ENCODE peak calls at places on chromosome 5, in four cellular contexts. C is thyroid gland, K is Caco-2, B is fibroblast of lung. G is an unnamed sample. For H3K4me1 and H3K27me3, the result is how much of the 10 kb centered on the place peaks cover.

GRCh38 chr5:82873452-82873851 is 203.7 kb downstream of the TMEM167A start:
- DNase-seq in B (no peak), K (no peak), C (no peak), G (no peak)

GRCh38 chr5:174384509-174384947 is 339.0 kb downstream of the NSG2 start:
- DNase-seq in B (peak), K (no peak), C (no peak), G (no peak)

GRCh38 chr5:174919351-174919750 is 195.0 kb downstream of the MSX2 start:
- DNase-seq in K (no peak), C (no peak), B (no peak), G (no peak)

GRCh38 chr5:157571357-157571827 is 4.2 kb downstream of the ADAM19 start:
- DNase-seq in K (no peak), C (no peak), B (peak), G (no peak)

GRCh38 chr5:104297076-104297475 is 734.5 kb upstream of the NUDT12 start:
- DNase-seq in B (no peak), C (no peak), K (no peak), G (peak)

GRCh38 chr5:38257236-38258036 is 923 bp upstream of the EGFLAM start:
- DNase-seq in B (no peak), C (no peak), K (no peak), G (no peak)

GRCh38 chr5:169433221-169433651 is 132.3 kb upstream of the SLIT3 start:
- DNase-seq in C (no peak), K (peak), B (no peak), G (no peak)

GRCh38 chr5:92552206-92553160 is 1028.5 kb downstream of the NR2F1-AS1 start:
- DNase-seq in K (no peak), B (peak), C (no peak), G (peak)

GRCh38 chr5:112221118-112221517 is 198.0 kb downstream of the EPB41L4A start:
- DNase-seq in B (no peak), K (peak), C (peak), G (no peak)

GRCh38 chr5:43036409-43036808 is 3.7 kb downstream of the ANXA2R start:
- DNase-seq in C (no peak), B (no peak), K (no peak), G (no peak)

GRCh38 chr5:54171645-54172384 is 138.6 kb downstream of the ARL15 start:
- DNase-seq in B (peak), C (no peak), K (no peak), G (peak)

GRCh38 chr5:74639538-74640449 is 734 bp downstream of the ENC1 start:
- DNase-seq in B (peak), K (no peak), C (peak), G (no peak)

GRCh38 chr5:102815084-102815483 is 60.0 kb downstream of the PAM start:
- DNase-seq in K (no peak), B (no peak), C (no peak), G (no peak)

GRCh38 chr5:150661086-150661485 is at the start of gene MYOZ3:
- DNase-seq in B (no peak), K (no peak), C (no peak), G (no peak)

GRCh38 chr5:39448504-39449128 is 23.8 kb upstream of the DAB2 start:
- DNase-seq in K (peak), B (no peak), C (no peak), G (no peak)

GRCh38 chr5:67249590-67249895 is 52.9 kb upstream of the CD180 start:
- DNase-seq in B (no peak), K (no peak), C (peak), G (no peak)

GRCh38 chr5:14879393-14879792 is 7.8 kb upstream of the ANKH start:
- DNase-seq in K (no peak), C (no peak), B (no peak), G (no peak)

GRCh38 chr5:109304323-109304722 is 105.5 kb downstream of the PJA2 start:
- DNase-seq in C (no peak), B (no peak), K (no peak), G (no peak)

GRCh38 chr5:132840896-132841818 is 10.7 kb upstream of the SHROOM1 start:
- DNase-seq in B (peak), C (no peak), K (no peak), G (no peak)

GRCh38 chr5:144332265-144332664 is 161.6 kb downstream of the KCTD16 start:
- DNase-seq in K (no peak), C (no peak), B (peak), G (no peak)

GRCh38 chr5:143154495-143155375 is 248.8 kb downstream of the NR3C1 start:
- DNase-seq in B (peak), K (no peak), C (no peak), G (no peak)

GRCh38 chr5:168818586-168818985 is 239.4 kb upstream of the PANK3 start:
- DNase-seq in C (peak), K (no peak), B (no peak), G (no peak)

GRCh38 chr5:21398511-21398910 is 1410.5 kb upstream of the CDH18 start:
- DNase-seq in K (no peak), B (no peak), C (no peak), G (no peak)

GRCh38 chr5:136279314-136279713 is 86.0 kb downstream of the TRPC7 start:
- DNase-seq in K (no peak), B (no peak), C (peak), G (no peak)

GRCh38 chr5:134506054-134507039 is 19.1 kb upstream of the JADE2 start:
- DNase-seq in B (peak), K (peak), C (peak), G (no peak)

GRCh38 chr5:61884242-61884855 is 421.7 kb upstream of the KIF2A start:
- DNase-seq in C (no peak), B (no peak), K (no peak), G (no peak)

GRCh38 chr5:155082401-155082800 is 68.8 kb downstream of the KIF4B start:
- DNase-seq in K (no peak), B (peak), C (no peak), G (peak)

GRCh38 chr5:93800988-93801811 is 59.8 kb upstream of the POU5F2 start:
- DNase-seq in C (peak), K (peak), B (peak), G (peak)

GRCh38 chr5:141519605-141520288 is 30.9 kb downstream of the PCDHGC5 start:
- DNase-seq in C (no peak), K (no peak), B (peak), G (no peak)

GRCh38 chr5:74575741-74576538 is 64.6 kb downstream of the ENC1 start:
- DNase-seq in B (peak), C (no peak), K (no peak), G (peak)

GRCh38 chr5:65482727-65483473 is 1.2 kb upstream of the ADAMTS6 start:
- DNase-seq in C (peak), K (no peak), B (peak), G (peak)

GRCh38 chr5:158812381-158812780 is 287.3 kb downstream of the EBF1 start:
- DNase-seq in B (no peak), K (no peak), C (peak), G (no peak)

GRCh38 chr5:89729623-89730390 is 679.7 kb downstream of the CETN3 start:
- DNase-seq in B (no peak), C (peak), K (peak), G (peak)

GRCh38 chr5:63877961-63878360 is 84.3 kb downstream of the HTR1A start:
- DNase-seq in C (no peak), K (no peak), B (no peak), G (no peak)

GRCh38 chr5:65926893-65927292 is 518 bp downstream of the ERBIN start:
- DNase-seq in B (peak), K (peak), C (no peak), G (no peak)

GRCh38 chr5:138370537-138370936 is 18.1 kb downstream of the KDM3B start:
- DNase-seq in K (no peak), B (peak), C (no peak), G (no peak)

GRCh38 chr5:124675921-124676846 is 70.3 kb downstream of the ZNF608 start:
- DNase-seq in B (no peak), K (peak), C (no peak), G (no peak)
- H3K4me1 ChIP-seq in B (under half), K (half or more), C (half or more), G (under half)

DNA sequence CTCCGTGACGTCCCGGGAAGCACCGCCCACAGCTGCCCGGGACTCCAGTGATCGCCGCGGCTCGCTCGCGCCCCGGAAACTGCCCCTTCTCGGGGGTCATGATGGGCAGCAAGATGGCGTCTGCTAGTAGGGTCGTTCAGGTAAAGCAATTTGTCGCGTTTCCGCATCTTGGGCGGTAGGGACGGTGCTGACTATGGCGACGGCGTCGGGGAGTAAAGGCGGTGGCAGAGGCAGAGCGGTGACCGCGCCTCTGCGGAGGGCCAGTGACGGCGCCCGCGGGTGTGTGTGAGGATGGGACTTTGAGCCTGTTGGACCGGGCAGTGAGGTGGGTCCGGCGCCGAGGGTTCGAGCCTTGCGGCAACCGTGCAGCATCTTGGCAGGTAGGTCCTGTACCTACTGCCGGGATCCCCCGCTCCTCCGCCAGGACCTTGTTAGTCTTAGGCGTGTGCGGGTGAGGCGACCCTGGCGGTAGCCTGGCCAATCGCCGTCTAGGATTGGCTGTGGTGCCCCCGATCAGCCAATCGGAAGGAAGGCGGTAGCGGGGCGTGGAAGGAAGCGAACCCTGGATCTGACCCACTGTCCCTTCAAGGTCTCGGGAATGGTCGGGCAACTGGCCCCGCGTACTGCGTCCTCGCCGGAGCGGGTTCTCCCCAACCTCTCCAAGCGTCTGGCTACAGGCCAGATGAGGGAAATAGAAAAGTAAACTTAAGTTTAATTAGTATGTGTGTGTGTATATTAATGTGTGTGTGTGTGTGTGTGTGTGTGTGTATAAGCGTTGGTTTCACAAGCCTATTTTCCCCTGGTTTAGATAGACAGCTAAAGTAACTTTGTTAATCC is 16.7 kb upstream of the CDK7 start:
- DNase-seq in K (peak), C (peak), B (peak), G (peak)
- TF ChIP-seq CTCF in K (peak), C (peak), B (peak), G (peak)

DNA sequence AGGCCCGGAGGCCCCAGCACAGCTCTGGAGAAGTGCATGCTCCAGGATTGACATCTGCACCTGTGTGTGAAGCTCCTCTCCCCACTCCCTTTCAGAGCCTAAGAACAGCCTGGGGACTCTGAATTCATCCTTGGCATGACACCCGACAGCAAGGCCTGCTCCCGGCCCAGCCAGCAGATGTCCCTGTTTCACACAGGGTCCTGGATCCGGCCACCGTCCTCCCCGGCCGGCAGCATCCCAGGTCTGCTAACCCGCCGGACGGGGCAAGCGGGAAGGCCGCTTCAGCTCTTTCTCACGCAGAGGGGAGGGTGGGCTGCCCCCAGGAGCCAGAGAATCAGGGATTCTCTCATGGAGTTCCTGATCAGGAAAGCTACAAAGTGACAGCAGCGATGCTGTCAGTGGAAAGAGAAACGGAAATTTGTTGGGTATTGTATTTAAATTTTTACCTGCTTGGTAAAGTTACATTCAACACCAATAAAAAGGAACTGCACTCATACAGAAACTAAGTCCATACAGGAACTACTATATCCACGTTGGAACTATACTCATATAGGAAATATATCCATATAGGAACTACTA is 325.3 kb upstream of the IRX4 start:
- DNase-seq in K (peak), B (no peak), C (peak), G (no peak)
- H3K27me3 ChIP-seq in K (under half), B (under half), C (under half), G (under half)

GRCh38 chr5:91468643-91469422 is 85.7 kb upstream of the ARRDC3 start:
- DNase-seq in K (no peak), B (no peak), C (no peak), G (peak)
- H3K4me1 ChIP-seq in K (under half), B (under half), C (under half), G (under half)

DNA sequence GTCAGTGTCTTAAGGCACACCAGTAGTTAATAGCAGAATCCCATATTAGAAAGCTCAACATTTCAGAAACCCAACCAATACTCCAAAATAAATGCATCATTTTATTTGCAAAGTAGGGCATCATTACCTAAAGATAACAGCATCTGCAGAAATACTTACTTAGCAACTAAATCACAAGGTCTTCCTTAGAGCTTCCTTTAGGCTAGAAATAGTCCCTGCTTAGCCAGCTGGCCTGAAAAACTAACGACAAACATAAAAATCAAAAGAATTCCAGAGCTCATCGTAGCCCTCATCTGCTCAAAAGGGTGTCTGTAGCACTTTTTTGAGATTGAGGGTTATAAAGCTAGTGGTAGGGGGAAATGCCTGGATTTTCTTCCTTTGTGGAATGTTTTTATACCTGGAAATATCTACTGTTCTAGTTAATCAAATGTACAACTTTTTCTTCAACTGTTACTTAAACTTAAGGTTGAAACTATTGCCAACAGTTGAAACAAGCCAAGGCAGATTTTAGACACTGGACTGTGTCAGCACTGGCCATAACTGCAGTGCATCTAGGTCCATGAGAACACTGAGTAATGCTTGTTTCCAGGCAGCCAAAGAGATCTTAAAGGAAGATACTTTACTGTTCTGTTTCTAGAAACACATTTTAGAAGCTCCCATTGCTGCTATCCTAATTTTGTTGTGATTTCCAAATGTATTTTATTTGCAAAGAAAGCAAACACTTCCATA is 129.4 kb upstream of the RASA1 start:
- DNase-seq in B (no peak), K (no peak), C (no peak), G (no peak)
- TF ChIP-seq CTCF in B (no peak), K (no peak), C (no peak), G (no peak)

GRCh38 chr5:73418244-73418691 is 30.3 kb downstream of the FOXD1 start:
- DNase-seq in K (no peak), B (no peak), C (no peak), G (no peak)

GRCh38 chr5:73426034-73426433 is 22.5 kb downstream of the FOXD1 start:
- DNase-seq in C (no peak), K (no peak), B (no peak), G (peak)

GRCh38 chr5:73424489-73425102 is 24.0 kb downstream of the FOXD1 start:
- DNase-seq in B (peak), K (no peak), C (no peak), G (no peak)

GRCh38 chr5:73419414-73420390 is 28.9 kb downstream of the FOXD1 start:
- DNase-seq in K (peak), C (no peak), B (peak), G (no peak)

DNA sequence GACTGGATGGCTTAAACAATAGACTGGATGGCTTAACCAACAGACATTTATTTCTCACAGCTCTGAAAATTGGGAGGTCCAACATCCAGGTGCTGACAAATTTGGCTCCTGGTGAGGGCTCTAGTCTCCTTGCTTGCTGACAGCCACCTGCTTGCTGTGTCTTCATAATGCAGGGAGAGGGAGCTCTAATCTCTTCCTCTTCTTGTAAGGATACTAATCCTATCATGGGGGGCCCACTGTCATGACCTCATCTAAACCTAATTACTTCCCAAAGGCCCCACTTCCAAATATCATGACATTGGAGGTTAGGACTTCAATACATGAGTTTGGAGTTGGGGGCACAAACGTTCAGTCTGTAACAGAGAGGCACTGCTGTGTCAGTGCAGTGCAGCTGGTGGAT is 26.4 kb downstream of the FOXD1 start:
- DNase-seq in C (no peak), B (no peak), K (no peak), G (no peak)
- H3K27me3 ChIP-seq in C (under half), B (under half), K (under half), G (under half)

GRCh38 chr5:52834320-52834719 is 46.6 kb downstream of the ITGA1 start:
- DNase-seq in K (no peak), C (no peak), B (no peak), G (no peak)
- H3K4me1 ChIP-seq in K (under half), C (under half), B (under half), G (under half)

DNA sequence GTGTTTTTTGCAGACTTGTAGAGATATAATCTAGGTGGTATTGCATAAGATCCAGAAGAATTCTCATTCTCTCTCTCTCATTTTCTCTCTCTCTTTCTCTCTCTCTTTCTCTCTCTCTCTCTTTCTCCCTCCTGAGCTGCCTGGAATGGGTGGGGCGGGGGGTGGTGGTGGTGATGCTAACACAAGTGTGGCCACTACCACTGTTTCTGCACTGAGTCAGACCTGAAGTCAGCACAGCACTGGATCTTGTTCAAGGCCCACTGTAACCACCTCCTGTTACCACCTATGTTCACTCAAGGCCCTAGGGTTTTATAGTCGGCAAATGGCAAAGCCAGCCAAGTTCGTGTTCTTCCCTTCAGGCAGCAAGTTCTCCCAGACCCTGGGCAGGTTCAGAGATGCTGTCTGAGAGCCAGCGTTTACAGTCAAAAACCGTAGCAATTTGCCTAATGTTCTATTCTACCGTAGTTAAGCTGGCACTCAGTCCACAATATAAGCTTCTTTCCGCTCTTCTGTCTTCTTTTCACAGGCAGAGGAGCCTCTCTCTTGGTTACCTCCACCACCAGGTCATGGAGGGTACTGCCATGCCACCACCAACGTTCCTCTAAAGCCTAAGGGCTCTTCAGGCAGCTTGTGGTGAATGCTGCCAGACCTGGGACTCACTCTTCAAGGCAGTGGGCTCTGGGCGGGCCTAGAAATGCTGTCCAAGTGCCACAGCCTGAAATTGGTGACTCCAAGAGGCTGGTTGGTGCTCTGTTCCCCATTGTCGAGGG is 235.7 kb upstream of the PRR16 start:
- DNase-seq in C (no peak), K (peak), B (no peak), G (no peak)
- TF ChIP-seq CTCF in C (no peak), K (no peak), B (no peak), G (no peak)